ENCODE peak calls at places on chromosomes 3 and 15, in eight cellular contexts. One of them, this sample, is unnamed.

GRCh38 chr3:15903164-15903563 is 105.4 kb upstream of the ANKRD28 start:
- DNase-seq in fibroblast of lung: peak
- DNase-seq in cardiac muscle cell: no peak
- DNase-seq in HFF-Myc: peak
- DNase-seq in foreskin fibroblast: peak
- DNase-seq in cardiac fibroblast: peak
- DNase-seq in AG09309: peak
- DNase-seq in psoas muscle: peak
- DNase-seq in this sample: peak

GRCh38 chr15:96334017-96334704 is 3.7 kb downstream of the NR2F2 start:
- DNase-seq in fibroblast of lung: peak
- DNase-seq in cardiac muscle cell: no peak
- DNase-seq in HFF-Myc: no peak
- DNase-seq in foreskin fibroblast: no peak
- DNase-seq in cardiac fibroblast: peak
- DNase-seq in AG09309: no peak
- DNase-seq in psoas muscle: no peak
- DNase-seq in this sample: peak

GRCh38 chr15:101276501-101277037 is 716 bp downstream of the SELENOS start:
- DNase-seq in fibroblast of lung: no peak
- DNase-seq in cardiac muscle cell: peak
- DNase-seq in HFF-Myc: no peak
- DNase-seq in foreskin fibroblast: no peak
- DNase-seq in cardiac fibroblast: peak
- DNase-seq in AG09309: no peak
- DNase-seq in psoas muscle: no peak
- DNase-seq in this sample: peak

GRCh38 chr3:177424541-177424940 is 227.3 kb upstream of the TBL1XR1 start:
- DNase-seq in fibroblast of lung: no peak
- DNase-seq in cardiac muscle cell: no peak
- DNase-seq in HFF-Myc: no peak
- DNase-seq in foreskin fibroblast: no peak
- DNase-seq in cardiac fibroblast: no peak
- DNase-seq in AG09309: no peak
- DNase-seq in psoas muscle: no peak
- DNase-seq in this sample: no peak

GRCh38 chr3:105744202-105744601 is 124.6 kb downstream of the CBLB start:
- DNase-seq in fibroblast of lung: peak
- DNase-seq in cardiac muscle cell: no peak
- DNase-seq in HFF-Myc: no peak
- DNase-seq in foreskin fibroblast: no peak
- DNase-seq in cardiac fibroblast: no peak
- DNase-seq in AG09309: no peak
- DNase-seq in psoas muscle: no peak
- DNase-seq in this sample: no peak

GRCh38 chr15:39625856-39626255 is 45.0 kb downstream of the THBS1 start:
- DNase-seq in fibroblast of lung: peak
- DNase-seq in cardiac muscle cell: no peak
- DNase-seq in HFF-Myc: no peak
- DNase-seq in foreskin fibroblast: peak
- DNase-seq in cardiac fibroblast: peak
- DNase-seq in AG09309: no peak
- DNase-seq in psoas muscle: no peak
- DNase-seq in this sample: peak

GRCh38 chr3:8769088-8769822 is at the start of gene OXTR:
- DNase-seq in fibroblast of lung: peak
- DNase-seq in cardiac muscle cell: peak
- DNase-seq in HFF-Myc: peak
- DNase-seq in foreskin fibroblast: peak
- DNase-seq in cardiac fibroblast: peak
- DNase-seq in AG09309: peak
- DNase-seq in psoas muscle: peak
- DNase-seq in this sample: peak

GRCh38 chr3:133413166-133414020 is 13.5 kb downstream of the BFSP2 start:
- DNase-seq in fibroblast of lung: no peak
- DNase-seq in cardiac muscle cell: peak
- DNase-seq in HFF-Myc: no peak
- DNase-seq in foreskin fibroblast: peak
- DNase-seq in cardiac fibroblast: peak
- DNase-seq in AG09309: no peak
- DNase-seq in psoas muscle: no peak
- DNase-seq in this sample: peak

DNA sequence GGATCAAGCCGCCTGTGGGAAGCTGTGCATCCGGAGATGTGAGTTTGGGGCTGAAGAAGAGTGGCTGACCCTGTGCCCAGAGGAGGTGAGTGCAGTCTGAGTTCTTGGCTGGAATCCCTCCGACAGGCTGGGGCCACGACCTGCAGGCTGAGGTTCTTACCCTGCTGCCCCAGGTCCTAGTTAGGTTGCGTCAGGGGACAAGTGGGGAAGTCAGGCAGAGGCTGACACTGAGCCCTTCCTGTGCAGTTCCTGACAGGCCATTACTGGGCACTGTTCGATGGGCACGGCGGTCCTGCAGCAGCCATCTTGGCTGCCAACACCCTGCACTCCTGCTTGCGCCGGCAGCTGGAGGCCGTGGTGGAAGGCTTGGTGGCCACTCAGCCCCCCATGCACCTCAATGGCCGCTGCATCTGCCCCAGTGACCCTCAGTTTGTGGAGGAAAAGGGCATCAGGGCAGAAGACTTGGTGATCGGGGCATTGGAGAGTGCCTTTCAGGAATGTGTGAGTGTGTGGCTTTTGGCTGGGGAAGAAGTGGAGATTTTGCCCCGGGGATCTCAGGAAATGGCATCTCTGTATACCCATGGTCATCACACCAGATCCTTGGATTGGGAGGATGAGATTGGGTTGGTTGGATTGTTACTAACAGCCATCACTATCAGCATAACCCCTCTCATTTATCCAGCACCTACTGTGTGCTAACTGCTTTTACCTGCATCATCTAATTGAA is 1.3 kb downstream of the PPM1M start:
- DNase-seq in fibroblast of lung: no peak
- DNase-seq in cardiac muscle cell: no peak
- DNase-seq in HFF-Myc: no peak
- DNase-seq in foreskin fibroblast: no peak
- DNase-seq in cardiac fibroblast: no peak
- DNase-seq in AG09309: no peak
- DNase-seq in psoas muscle: no peak
- DNase-seq in this sample: no peak
- H3K4me3 ChIP-seq in fibroblast of lung: no peak
- H3K4me3 ChIP-seq in cardiac muscle cell: no peak
- H3K4me3 ChIP-seq in HFF-Myc: peak
- H3K4me3 ChIP-seq in foreskin fibroblast: peak
- H3K4me3 ChIP-seq in cardiac fibroblast: no peak
- H3K4me3 ChIP-seq in AG09309: peak
- H3K4me3 ChIP-seq in psoas muscle: peak
- H3K4me3 ChIP-seq in this sample: no peak

GRCh38 chr3:32421991-32422859 is 30.6 kb downstream of the CMTM7 start:
- DNase-seq in fibroblast of lung: peak
- DNase-seq in cardiac muscle cell: peak
- DNase-seq in HFF-Myc: peak
- DNase-seq in foreskin fibroblast: peak
- DNase-seq in cardiac fibroblast: peak
- DNase-seq in AG09309: peak
- DNase-seq in psoas muscle: peak
- DNase-seq in this sample: peak

GRCh38 chr3:32419766-32420137 is 28.1 kb downstream of the CMTM7 start:
- DNase-seq in fibroblast of lung: no peak
- DNase-seq in cardiac muscle cell: peak
- DNase-seq in HFF-Myc: no peak
- DNase-seq in foreskin fibroblast: no peak
- DNase-seq in cardiac fibroblast: no peak
- DNase-seq in AG09309: no peak
- DNase-seq in psoas muscle: no peak
- DNase-seq in this sample: no peak

GRCh38 chr3:32421185-32421584 is 29.5 kb downstream of the CMTM7 start:
- DNase-seq in fibroblast of lung: no peak
- DNase-seq in cardiac muscle cell: no peak
- DNase-seq in HFF-Myc: no peak
- DNase-seq in foreskin fibroblast: no peak
- DNase-seq in cardiac fibroblast: no peak
- DNase-seq in AG09309: no peak
- DNase-seq in psoas muscle: no peak
- DNase-seq in this sample: no peak

GRCh38 chr3:32422943-32423342 is 31.3 kb downstream of the CMTM7 start:
- DNase-seq in fibroblast of lung: no peak
- DNase-seq in cardiac muscle cell: no peak
- DNase-seq in HFF-Myc: no peak
- DNase-seq in foreskin fibroblast: no peak
- DNase-seq in cardiac fibroblast: no peak
- DNase-seq in AG09309: no peak
- DNase-seq in psoas muscle: no peak
- DNase-seq in this sample: no peak

DNA sequence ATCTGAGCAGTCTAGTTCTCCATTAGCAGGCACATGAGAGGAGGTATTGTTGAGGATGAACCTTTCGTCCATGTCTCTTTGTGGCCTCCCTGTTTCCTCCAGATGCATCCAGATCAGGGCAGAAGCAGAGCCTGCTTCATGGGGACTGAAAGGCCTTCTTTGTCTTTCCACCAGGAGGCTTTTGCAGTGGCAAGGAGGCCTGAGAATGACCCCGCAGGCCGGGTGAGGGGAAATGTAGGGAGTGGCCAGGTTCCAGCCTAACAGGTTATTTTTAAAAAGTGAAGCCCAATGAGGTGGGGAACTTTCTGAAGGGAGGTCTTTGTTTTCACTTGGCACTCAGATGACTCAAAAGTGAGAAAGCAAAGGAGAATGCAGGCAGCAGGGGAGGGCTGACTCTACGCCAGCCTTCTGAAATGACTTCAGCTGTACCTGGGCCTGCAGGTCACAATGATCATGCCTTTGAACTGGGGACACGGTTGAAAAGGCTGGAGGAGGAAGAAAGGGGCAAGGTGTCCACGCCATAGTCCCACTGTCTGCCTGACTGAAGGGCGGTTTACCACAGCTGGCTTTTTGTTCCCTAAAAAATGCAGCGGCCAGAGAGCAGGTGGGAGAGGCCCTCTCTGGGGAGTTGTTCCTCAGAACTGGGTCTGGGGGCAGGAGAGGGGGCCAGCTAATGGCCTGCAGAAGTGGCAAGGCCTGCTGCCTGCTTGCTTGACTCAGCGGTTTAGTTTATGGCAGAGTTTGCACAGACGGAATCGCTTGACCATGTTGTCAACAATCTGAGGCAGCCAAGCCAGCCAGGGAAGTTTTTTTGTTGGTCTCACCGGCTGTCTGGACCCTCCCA is 28.7 kb downstream of the CMTM7 start:
- DNase-seq in fibroblast of lung: peak
- DNase-seq in cardiac muscle cell: peak
- DNase-seq in HFF-Myc: no peak
- DNase-seq in foreskin fibroblast: no peak
- DNase-seq in cardiac fibroblast: peak
- DNase-seq in AG09309: no peak
- DNase-seq in psoas muscle: no peak
- DNase-seq in this sample: no peak
- TF ChIP-seq CTCF in fibroblast of lung: peak
- TF ChIP-seq CTCF in cardiac muscle cell: peak
- TF ChIP-seq CTCF in HFF-Myc: peak
- TF ChIP-seq CTCF in foreskin fibroblast: no peak
- TF ChIP-seq CTCF in cardiac fibroblast: peak
- TF ChIP-seq CTCF in AG09309: no peak
- TF ChIP-seq CTCF in psoas muscle: no peak
- TF ChIP-seq CTCF in this sample: peak

GRCh38 chr3:30675774-30676173 is 69.4 kb downstream of the TGFBR2 start:
- DNase-seq in fibroblast of lung: no peak
- DNase-seq in cardiac muscle cell: no peak
- DNase-seq in HFF-Myc: no peak
- DNase-seq in foreskin fibroblast: no peak
- DNase-seq in cardiac fibroblast: no peak
- DNase-seq in AG09309: no peak
- DNase-seq in psoas muscle: no peak
- DNase-seq in this sample: no peak

GRCh38 chr3:30672959-30673358 is 66.6 kb downstream of the TGFBR2 start:
- DNase-seq in fibroblast of lung: peak
- DNase-seq in cardiac muscle cell: peak
- DNase-seq in HFF-Myc: no peak
- DNase-seq in foreskin fibroblast: no peak
- DNase-seq in cardiac fibroblast: peak
- DNase-seq in AG09309: no peak
- DNase-seq in psoas muscle: peak
- DNase-seq in this sample: peak

GRCh38 chr3:30676424-30677346 is 70.3 kb downstream of the TGFBR2 start:
- DNase-seq in fibroblast of lung: no peak
- DNase-seq in cardiac muscle cell: no peak
- DNase-seq in HFF-Myc: no peak
- DNase-seq in foreskin fibroblast: no peak
- DNase-seq in cardiac fibroblast: no peak
- DNase-seq in AG09309: no peak
- DNase-seq in psoas muscle: no peak
- DNase-seq in this sample: no peak

GRCh38 chr3:30673425-30674341 is 67.3 kb downstream of the TGFBR2 start:
- DNase-seq in fibroblast of lung: no peak
- DNase-seq in cardiac muscle cell: no peak
- DNase-seq in HFF-Myc: no peak
- DNase-seq in foreskin fibroblast: no peak
- DNase-seq in cardiac fibroblast: no peak
- DNase-seq in AG09309: no peak
- DNase-seq in psoas muscle: no peak
- DNase-seq in this sample: peak

DNA sequence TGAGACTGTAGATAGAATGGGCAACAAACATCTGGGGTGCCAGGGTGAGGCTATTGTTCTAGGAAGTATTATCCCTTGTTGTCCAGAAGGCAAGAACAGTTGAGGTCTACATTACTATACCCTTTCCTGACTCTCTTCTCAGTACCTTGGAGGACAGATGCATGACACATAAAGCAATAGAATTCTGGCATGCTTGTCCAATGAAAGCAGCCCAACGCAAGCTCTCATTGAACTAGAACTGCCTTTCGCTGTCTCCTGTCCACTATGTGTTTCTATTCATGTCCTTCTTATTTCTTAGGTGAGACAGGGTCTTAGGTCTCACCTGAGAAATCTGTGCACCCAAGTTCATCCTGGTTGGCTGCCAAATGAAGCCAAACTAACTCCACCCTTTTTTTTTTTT is 68.6 kb downstream of the TGFBR2 start:
- DNase-seq in fibroblast of lung: no peak
- DNase-seq in cardiac muscle cell: no peak
- DNase-seq in HFF-Myc: no peak
- DNase-seq in foreskin fibroblast: no peak
- DNase-seq in cardiac fibroblast: no peak
- DNase-seq in AG09309: no peak
- DNase-seq in psoas muscle: no peak
- DNase-seq in this sample: no peak
- H3K4me3 ChIP-seq in fibroblast of lung: no peak
- H3K4me3 ChIP-seq in cardiac muscle cell: no peak
- H3K4me3 ChIP-seq in HFF-Myc: no peak
- H3K4me3 ChIP-seq in foreskin fibroblast: no peak
- H3K4me3 ChIP-seq in cardiac fibroblast: no peak
- H3K4me3 ChIP-seq in AG09309: no peak
- H3K4me3 ChIP-seq in psoas muscle: no peak
- H3K4me3 ChIP-seq in this sample: no peak

DNA sequence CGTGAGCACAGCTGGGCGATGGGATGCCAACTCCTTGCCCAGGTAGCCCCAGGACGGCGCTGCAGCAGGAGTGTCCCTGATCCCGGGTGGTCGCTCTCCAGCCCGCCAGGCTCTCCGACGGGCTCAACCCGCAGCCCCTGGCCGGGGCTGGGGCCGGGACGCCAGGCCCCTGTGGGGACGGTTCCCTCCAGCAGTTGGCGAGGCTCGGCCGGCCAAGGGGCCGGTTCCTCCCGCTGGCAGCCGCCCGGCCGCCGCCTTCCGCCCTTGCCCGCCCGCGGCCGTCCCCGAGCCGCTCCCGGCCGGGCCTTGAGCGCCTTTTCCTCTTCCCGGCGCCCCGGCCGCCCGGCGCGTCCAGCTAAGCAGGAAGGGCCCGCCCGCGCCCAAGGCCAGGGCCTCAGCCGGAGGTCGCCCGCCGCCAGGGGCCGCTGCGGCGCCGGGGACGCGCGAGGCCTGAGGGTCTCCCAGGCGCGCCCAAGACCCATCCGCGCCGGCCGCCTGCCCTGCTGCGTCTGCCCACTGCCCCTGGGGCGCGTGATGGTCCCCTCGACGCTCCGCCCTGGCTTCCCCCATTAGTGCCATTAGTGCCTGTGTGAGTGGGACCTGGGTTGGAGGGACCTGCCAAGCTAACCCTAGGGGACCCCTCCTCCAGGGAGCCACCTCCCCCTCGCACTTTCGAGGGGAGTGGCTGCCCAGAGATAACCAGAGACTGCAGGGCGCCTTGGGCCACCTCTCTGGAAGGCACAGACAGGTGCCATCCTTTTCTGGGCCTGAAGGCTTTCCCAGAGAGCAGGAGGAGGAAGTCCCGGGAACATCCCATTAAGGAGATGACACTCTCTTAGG is 106.4 kb downstream of the FBLN2 start:
- DNase-seq in fibroblast of lung: peak
- DNase-seq in cardiac muscle cell: peak
- DNase-seq in HFF-Myc: no peak
- DNase-seq in foreskin fibroblast: no peak
- DNase-seq in cardiac fibroblast: peak
- DNase-seq in AG09309: no peak
- DNase-seq in psoas muscle: no peak
- DNase-seq in this sample: peak
- TF ChIP-seq CTCF in fibroblast of lung: peak
- TF ChIP-seq CTCF in cardiac muscle cell: no peak
- TF ChIP-seq CTCF in HFF-Myc: peak
- TF ChIP-seq CTCF in foreskin fibroblast: no peak
- TF ChIP-seq CTCF in cardiac fibroblast: no peak
- TF ChIP-seq CTCF in AG09309: peak
- TF ChIP-seq CTCF in psoas muscle: peak
- TF ChIP-seq CTCF in this sample: no peak

This sample was measured in fibroblast of villous mesenchyme.